ENCODE peak calls at places on chromosomes 13 and 19, in eight cellular contexts. One of them, this sample, is unnamed.

GRCh38 chr13:24890256-24890655 is 126.3 kb downstream of the RNF17 start:
- DNase-seq in HFFc6: no peak
- DNase-seq in astrocyte: no peak
- DNase-seq in SW480: no peak
- DNase-seq in T-cell: no peak
- DNase-seq in activated CD8-positive, alpha-beta T cell treated with anti-CD3 and anti-CD28 coated beads for 36 hours: no peak
- DNase-seq in BJ: no peak
- DNase-seq in cardiac fibroblast: no peak
- DNase-seq in this sample: no peak

GRCh38 chr13:32537580-32538233 is 888 bp downstream of the N4BP2L2 start:
- DNase-seq in HFFc6: no peak
- DNase-seq in astrocyte: no peak
- DNase-seq in SW480: no peak
- DNase-seq in T-cell: peak
- DNase-seq in activated CD8-positive, alpha-beta T cell treated with anti-CD3 and anti-CD28 coated beads for 36 hours: peak
- DNase-seq in BJ: no peak
- DNase-seq in cardiac fibroblast: no peak
- DNase-seq in this sample: peak

GRCh38 chr13:25687622-25688225 is 315.9 kb downstream of the ATP8A2 start:
- DNase-seq in HFFc6: no peak
- DNase-seq in astrocyte: peak
- DNase-seq in SW480: no peak
- DNase-seq in T-cell: no peak
- DNase-seq in activated CD8-positive, alpha-beta T cell treated with anti-CD3 and anti-CD28 coated beads for 36 hours: no peak
- DNase-seq in BJ: no peak
- DNase-seq in cardiac fibroblast: peak
- DNase-seq in this sample: no peak

GRCh38 chr13:41813426-41813825 is 147.5 kb downstream of the VWA8 start:
- DNase-seq in HFFc6: peak
- DNase-seq in astrocyte: peak
- DNase-seq in SW480: no peak
- DNase-seq in T-cell: no peak
- DNase-seq in activated CD8-positive, alpha-beta T cell treated with anti-CD3 and anti-CD28 coated beads for 36 hours: no peak
- DNase-seq in BJ: peak
- DNase-seq in cardiac fibroblast: peak
- DNase-seq in this sample: no peak

GRCh38 chr13:50707533-50708096 is 135.9 kb downstream of the DLEU7 start:
- DNase-seq in HFFc6: no peak
- DNase-seq in astrocyte: no peak
- DNase-seq in SW480: no peak
- DNase-seq in T-cell: no peak
- DNase-seq in activated CD8-positive, alpha-beta T cell treated with anti-CD3 and anti-CD28 coated beads for 36 hours: no peak
- DNase-seq in BJ: no peak
- DNase-seq in cardiac fibroblast: no peak
- DNase-seq in this sample: no peak

GRCh38 chr13:77306458-77306857 is 20.4 kb downstream of the MYCBP2 start:
- DNase-seq in HFFc6: no peak
- DNase-seq in astrocyte: no peak
- DNase-seq in SW480: no peak
- DNase-seq in T-cell: no peak
- DNase-seq in activated CD8-positive, alpha-beta T cell treated with anti-CD3 and anti-CD28 coated beads for 36 hours: no peak
- DNase-seq in BJ: no peak
- DNase-seq in cardiac fibroblast: no peak
- DNase-seq in this sample: no peak

GRCh38 chr13:104106705-104107393 is 1040.6 kb upstream of the SLC10A2 start:
- DNase-seq in HFFc6: no peak
- DNase-seq in astrocyte: peak
- DNase-seq in SW480: no peak
- DNase-seq in T-cell: no peak
- DNase-seq in activated CD8-positive, alpha-beta T cell treated with anti-CD3 and anti-CD28 coated beads for 36 hours: no peak
- DNase-seq in BJ: no peak
- DNase-seq in cardiac fibroblast: peak
- DNase-seq in this sample: no peak

GRCh38 chr19:40607311-40607871 is 6.2 kb downstream of the LTBP4 start:
- DNase-seq in HFFc6: no peak
- DNase-seq in astrocyte: no peak
- DNase-seq in SW480: no peak
- DNase-seq in T-cell: no peak
- DNase-seq in activated CD8-positive, alpha-beta T cell treated with anti-CD3 and anti-CD28 coated beads for 36 hours: no peak
- DNase-seq in BJ: no peak
- DNase-seq in cardiac fibroblast: no peak
- DNase-seq in this sample: no peak

GRCh38 chr13:50386527-50387123 is 371.4 kb downstream of the KCNRG start:
- DNase-seq in HFFc6: no peak
- DNase-seq in astrocyte: peak
- DNase-seq in SW480: no peak
- DNase-seq in T-cell: no peak
- DNase-seq in activated CD8-positive, alpha-beta T cell treated with anti-CD3 and anti-CD28 coated beads for 36 hours: no peak
- DNase-seq in BJ: peak
- DNase-seq in cardiac fibroblast: peak
- DNase-seq in this sample: no peak

GRCh38 chr19:35107541-35107939 is 8.1 kb upstream of the FXYD3 start:
- DNase-seq in HFFc6: no peak
- DNase-seq in astrocyte: peak
- DNase-seq in SW480: peak
- DNase-seq in T-cell: no peak
- DNase-seq in activated CD8-positive, alpha-beta T cell treated with anti-CD3 and anti-CD28 coated beads for 36 hours: no peak
- DNase-seq in BJ: no peak
- DNase-seq in cardiac fibroblast: peak
- DNase-seq in this sample: no peak

GRCh38 chr19:47227347-47228167 is 3.4 kb downstream of the BBC3 start:
- DNase-seq in HFFc6: peak
- DNase-seq in astrocyte: peak
- DNase-seq in SW480: peak
- DNase-seq in T-cell: peak
- DNase-seq in activated CD8-positive, alpha-beta T cell treated with anti-CD3 and anti-CD28 coated beads for 36 hours: peak
- DNase-seq in BJ: peak
- DNase-seq in cardiac fibroblast: peak
- DNase-seq in this sample: peak

GRCh38 chr19:35048911-35049411 is 7.4 kb downstream of the HPN start:
- DNase-seq in HFFc6: no peak
- DNase-seq in astrocyte: no peak
- DNase-seq in SW480: no peak
- DNase-seq in T-cell: no peak
- DNase-seq in activated CD8-positive, alpha-beta T cell treated with anti-CD3 and anti-CD28 coated beads for 36 hours: no peak
- DNase-seq in BJ: no peak
- DNase-seq in cardiac fibroblast: no peak
- DNase-seq in this sample: no peak

GRCh38 chr13:53105881-53106280 is 77.3 kb downstream of the OLFM4 start:
- DNase-seq in HFFc6: no peak
- DNase-seq in astrocyte: no peak
- DNase-seq in SW480: no peak
- DNase-seq in T-cell: no peak
- DNase-seq in activated CD8-positive, alpha-beta T cell treated with anti-CD3 and anti-CD28 coated beads for 36 hours: no peak
- DNase-seq in BJ: no peak
- DNase-seq in cardiac fibroblast: no peak
- DNase-seq in this sample: no peak

GRCh38 chr13:21234537-21234936 is 58.1 kb downstream of the MRPL57 start:
- DNase-seq in HFFc6: peak
- DNase-seq in astrocyte: no peak
- DNase-seq in SW480: peak
- DNase-seq in T-cell: no peak
- DNase-seq in activated CD8-positive, alpha-beta T cell treated with anti-CD3 and anti-CD28 coated beads for 36 hours: no peak
- DNase-seq in BJ: no peak
- DNase-seq in cardiac fibroblast: no peak
- DNase-seq in this sample: no peak

GRCh38 chr13:45049478-45049877 is 60.1 kb downstream of the GPALPP1 start:
- DNase-seq in HFFc6: no peak
- DNase-seq in astrocyte: no peak
- DNase-seq in SW480: no peak
- DNase-seq in T-cell: no peak
- DNase-seq in activated CD8-positive, alpha-beta T cell treated with anti-CD3 and anti-CD28 coated beads for 36 hours: no peak
- DNase-seq in BJ: no peak
- DNase-seq in cardiac fibroblast: no peak
- DNase-seq in this sample: no peak

GRCh38 chr13:50449465-50449864 is 394.0 kb downstream of the DLEU7 start:
- DNase-seq in HFFc6: no peak
- DNase-seq in astrocyte: no peak
- DNase-seq in SW480: no peak
- DNase-seq in T-cell: no peak
- DNase-seq in activated CD8-positive, alpha-beta T cell treated with anti-CD3 and anti-CD28 coated beads for 36 hours: no peak
- DNase-seq in BJ: no peak
- DNase-seq in cardiac fibroblast: no peak
- DNase-seq in this sample: no peak

GRCh38 chr13:110397445-110397844 is 90.4 kb downstream of the COL4A2 start:
- DNase-seq in HFFc6: no peak
- DNase-seq in astrocyte: peak
- DNase-seq in SW480: peak
- DNase-seq in T-cell: no peak
- DNase-seq in activated CD8-positive, alpha-beta T cell treated with anti-CD3 and anti-CD28 coated beads for 36 hours: no peak
- DNase-seq in BJ: no peak
- DNase-seq in cardiac fibroblast: peak
- DNase-seq in this sample: no peak

GRCh38 chr13:26555413-26555812 is 2.1 kb upstream of the WASF3 start:
- DNase-seq in HFFc6: no peak
- DNase-seq in astrocyte: no peak
- DNase-seq in SW480: no peak
- DNase-seq in T-cell: no peak
- DNase-seq in activated CD8-positive, alpha-beta T cell treated with anti-CD3 and anti-CD28 coated beads for 36 hours: no peak
- DNase-seq in BJ: no peak
- DNase-seq in cardiac fibroblast: no peak
- DNase-seq in this sample: no peak

GRCh38 chr13:99689955-99690354 is 188.7 kb downstream of the TM9SF2 start:
- DNase-seq in HFFc6: no peak
- DNase-seq in astrocyte: no peak
- DNase-seq in SW480: no peak
- DNase-seq in T-cell: no peak
- DNase-seq in activated CD8-positive, alpha-beta T cell treated with anti-CD3 and anti-CD28 coated beads for 36 hours: no peak
- DNase-seq in BJ: no peak
- DNase-seq in cardiac fibroblast: no peak
- DNase-seq in this sample: no peak

GRCh38 chr13:100662470-100663211 is 12.0 kb downstream of the TMTC4 start:
- DNase-seq in HFFc6: no peak
- DNase-seq in astrocyte: no peak
- DNase-seq in SW480: no peak
- DNase-seq in T-cell: no peak
- DNase-seq in activated CD8-positive, alpha-beta T cell treated with anti-CD3 and anti-CD28 coated beads for 36 hours: no peak
- DNase-seq in BJ: no peak
- DNase-seq in cardiac fibroblast: no peak
- DNase-seq in this sample: no peak

GRCh38 chr13:76048126-76048525 is 412.0 kb downstream of the LMO7 start:
- DNase-seq in HFFc6: no peak
- DNase-seq in astrocyte: no peak
- DNase-seq in SW480: no peak
- DNase-seq in T-cell: no peak
- DNase-seq in activated CD8-positive, alpha-beta T cell treated with anti-CD3 and anti-CD28 coated beads for 36 hours: no peak
- DNase-seq in BJ: no peak
- DNase-seq in cardiac fibroblast: no peak
- DNase-seq in this sample: no peak

GRCh38 chr19:48511321-48511731 is 309 bp downstream of the LMTK3 start:
- DNase-seq in HFFc6: no peak
- DNase-seq in astrocyte: no peak
- DNase-seq in SW480: no peak
- DNase-seq in T-cell: no peak
- DNase-seq in activated CD8-positive, alpha-beta T cell treated with anti-CD3 and anti-CD28 coated beads for 36 hours: peak
- DNase-seq in BJ: no peak
- DNase-seq in cardiac fibroblast: no peak
- DNase-seq in this sample: no peak

GRCh38 chr13:37068962-37069361 is 9.5 kb upstream of the SUPT20H start:
- DNase-seq in HFFc6: peak
- DNase-seq in astrocyte: no peak
- DNase-seq in SW480: peak
- DNase-seq in T-cell: no peak
- DNase-seq in activated CD8-positive, alpha-beta T cell treated with anti-CD3 and anti-CD28 coated beads for 36 hours: no peak
- DNase-seq in BJ: no peak
- DNase-seq in cardiac fibroblast: peak
- DNase-seq in this sample: no peak

GRCh38 chr13:105278797-105279425 is 1256.6 kb downstream of the EFNB2 start:
- DNase-seq in HFFc6: no peak
- DNase-seq in astrocyte: no peak
- DNase-seq in SW480: no peak
- DNase-seq in T-cell: no peak
- DNase-seq in activated CD8-positive, alpha-beta T cell treated with anti-CD3 and anti-CD28 coated beads for 36 hours: no peak
- DNase-seq in BJ: no peak
- DNase-seq in cardiac fibroblast: no peak
- DNase-seq in this sample: no peak

GRCh38 chr19:7544626-7545025 is 9.1 kb downstream of the PNPLA6 start:
- DNase-seq in HFFc6: no peak
- DNase-seq in astrocyte: no peak
- DNase-seq in SW480: no peak
- DNase-seq in T-cell: no peak
- DNase-seq in activated CD8-positive, alpha-beta T cell treated with anti-CD3 and anti-CD28 coated beads for 36 hours: peak
- DNase-seq in BJ: no peak
- DNase-seq in cardiac fibroblast: no peak
- DNase-seq in this sample: no peak

GRCh38 chr13:36807616-36808015 is 11.4 kb upstream of the RFXAP start:
- DNase-seq in HFFc6: no peak
- DNase-seq in astrocyte: no peak
- DNase-seq in SW480: peak
- DNase-seq in T-cell: no peak
- DNase-seq in activated CD8-positive, alpha-beta T cell treated with anti-CD3 and anti-CD28 coated beads for 36 hours: no peak
- DNase-seq in BJ: no peak
- DNase-seq in cardiac fibroblast: no peak
- DNase-seq in this sample: no peak

GRCh38 chr13:36526897-36527296 is 94.6 kb downstream of the CCNA1 start:
- DNase-seq in HFFc6: no peak
- DNase-seq in astrocyte: no peak
- DNase-seq in SW480: peak
- DNase-seq in T-cell: no peak
- DNase-seq in activated CD8-positive, alpha-beta T cell treated with anti-CD3 and anti-CD28 coated beads for 36 hours: no peak
- DNase-seq in BJ: no peak
- DNase-seq in cardiac fibroblast: no peak
- DNase-seq in this sample: no peak

GRCh38 chr13:30125422-30126073 is 181.8 kb downstream of the KATNAL1 start:
- DNase-seq in HFFc6: peak
- DNase-seq in astrocyte: peak
- DNase-seq in SW480: peak
- DNase-seq in T-cell: no peak
- DNase-seq in activated CD8-positive, alpha-beta T cell treated with anti-CD3 and anti-CD28 coated beads for 36 hours: no peak
- DNase-seq in BJ: peak
- DNase-seq in cardiac fibroblast: peak
- DNase-seq in this sample: no peak

GRCh38 chr13:44904982-44905381 is 84.3 kb downstream of the NUFIP1 start:
- DNase-seq in HFFc6: peak
- DNase-seq in astrocyte: peak
- DNase-seq in SW480: no peak
- DNase-seq in T-cell: no peak
- DNase-seq in activated CD8-positive, alpha-beta T cell treated with anti-CD3 and anti-CD28 coated beads for 36 hours: no peak
- DNase-seq in BJ: peak
- DNase-seq in cardiac fibroblast: peak
- DNase-seq in this sample: no peak

GRCh38 chr19:4598712-4599111 is 39.2 kb upstream of the SEMA6B start:
- DNase-seq in HFFc6: no peak
- DNase-seq in astrocyte: no peak
- DNase-seq in SW480: no peak
- DNase-seq in T-cell: no peak
- DNase-seq in activated CD8-positive, alpha-beta T cell treated with anti-CD3 and anti-CD28 coated beads for 36 hours: no peak
- DNase-seq in BJ: no peak
- DNase-seq in cardiac fibroblast: no peak
- DNase-seq in this sample: no peak

GRCh38 chr13:74288361-74288911 is 154.2 kb upstream of the KLF12 start:
- DNase-seq in HFFc6: no peak
- DNase-seq in astrocyte: peak
- DNase-seq in SW480: peak
- DNase-seq in T-cell: no peak
- DNase-seq in activated CD8-positive, alpha-beta T cell treated with anti-CD3 and anti-CD28 coated beads for 36 hours: peak
- DNase-seq in BJ: no peak
- DNase-seq in cardiac fibroblast: peak
- DNase-seq in this sample: peak

GRCh38 chr13:49124693-49125304 is 95.3 kb upstream of the MLNR start:
- DNase-seq in HFFc6: no peak
- DNase-seq in astrocyte: no peak
- DNase-seq in SW480: no peak
- DNase-seq in T-cell: no peak
- DNase-seq in activated CD8-positive, alpha-beta T cell treated with anti-CD3 and anti-CD28 coated beads for 36 hours: no peak
- DNase-seq in BJ: no peak
- DNase-seq in cardiac fibroblast: no peak
- DNase-seq in this sample: no peak

GRCh38 chr13:27339299-27339698 is 68.7 kb downstream of the RASL11A start:
- DNase-seq in HFFc6: no peak
- DNase-seq in astrocyte: no peak
- DNase-seq in SW480: peak
- DNase-seq in T-cell: peak
- DNase-seq in activated CD8-positive, alpha-beta T cell treated with anti-CD3 and anti-CD28 coated beads for 36 hours: peak
- DNase-seq in BJ: no peak
- DNase-seq in cardiac fibroblast: peak
- DNase-seq in this sample: no peak